ENCODE peak calls at places on chromosomes 1 and 21, in ten cellular contexts. L, F, R, X, K, U, D, V, G and Y are unnamed samples.
A peak's percentile ranks its signal among the peaks of the same experiment; 100 is the strongest.

GRCh38 chr1:162670928-162671663 is 38.8 kb downstream of the DDR2 start:
- DNase-seq in L (no peak), F (no peak), R (no peak), X (no peak), K (no peak), U (no peak), D (no peak), V (no peak), G (peak; percentile 74), Y (peak; percentile 60)

GRCh38 chr1:97137862-97138514 is 416.4 kb downstream of the PTBP2 start:
- DNase-seq in L (peak; percentile 31), F (peak; percentile 22), R (peak; percentile 31), X (peak; percentile 84), K (no peak), U (peak; percentile 74), D (peak; percentile 77), V (peak; percentile 18), G (peak; percentile 76), Y (peak; percentile 73)

GRCh38 chr1:37307907-37308570 is 166.3 kb upstream of the ZC3H12A start:
- DNase-seq in L (no peak), F (peak; percentile 30), R (no peak), X (no peak), K (no peak), U (no peak), D (no peak), V (no peak), G (no peak), Y (no peak)

GRCh38 chr1:85464497-85465098 is 361 bp downstream of the DDAH1 start:
- DNase-seq in L (peak; percentile 78), F (no peak), R (peak; percentile 45), X (no peak), K (peak; percentile 60), U (peak; percentile 9), D (peak; percentile 95), V (peak; percentile 62), G (peak; percentile 31), Y (peak; percentile 81)

GRCh38 chr1:7752512-7753417 is 18.3 kb upstream of the VAMP3 start:
- DNase-seq in L (peak; percentile 45), F (peak; percentile 34), R (peak; percentile 41), X (peak; percentile 75), K (peak; percentile 71), U (peak; percentile 45), D (peak; percentile 59), V (peak; percentile 70), G (peak; percentile 53), Y (peak; percentile 77)

GRCh38 chr1:198929961-198930599 is 291.2 kb downstream of the PTPRC start:
- DNase-seq in L (peak; percentile 70), F (no peak), R (no peak), X (peak; percentile 61), K (no peak), U (peak; percentile 30), D (peak; percentile 52), V (no peak), G (peak; percentile 70), Y (peak; percentile 78)

GRCh38 chr1:17610085-17610484 is 70.6 kb downstream of the ARHGEF10L start:
- DNase-seq in L (no peak), F (no peak), R (no peak), X (no peak), K (no peak), U (no peak), D (no peak), V (no peak), G (no peak), Y (no peak)

GRCh38 chr21:22855581-22855980 is 1857.4 kb downstream of the NCAM2 start:
- DNase-seq in L (no peak), F (no peak), R (no peak), X (no peak), K (no peak), U (no peak), D (no peak), V (no peak), G (no peak), Y (no peak)

GRCh38 chr1:38283736-38284470 is 237.3 kb upstream of the POU3F1 start:
- DNase-seq in L (no peak), F (no peak), R (no peak), X (no peak), K (peak; percentile 12), U (no peak), D (no peak), V (no peak), G (no peak), Y (no peak)

GRCh38 chr1:110087812-110088738 is 17.6 kb upstream of the ALX3 start:
- DNase-seq in L (peak; percentile 21), F (no peak), R (peak; percentile 63), X (peak; percentile 82), K (peak; percentile 60), U (peak; percentile 51), D (peak; percentile 62), V (peak; percentile 50), G (peak; percentile 35), Y (peak; percentile 66)

GRCh38 chr1:29708818-29709710 is 472.7 kb downstream of the PTPRU start:
- DNase-seq in L (peak; percentile 84), F (no peak), R (peak; percentile 45), X (peak; percentile 24), K (no peak), U (peak; percentile 89), D (peak; percentile 91), V (no peak), G (peak; percentile 74), Y (peak; percentile 64)

GRCh38 chr1:52636701-52637695 is 4.0 kb downstream of the SHISAL2A start:
- DNase-seq in L (no peak), F (no peak), R (no peak), X (peak; percentile 86), K (no peak), U (no peak), D (peak; percentile 21), V (no peak), G (peak; percentile 38), Y (no peak)

GRCh38 chr1:230542054-230542453 is 100.2 kb upstream of the COG2 start:
- DNase-seq in L (peak; percentile 12), F (no peak), R (no peak), X (no peak), K (no peak), U (peak; percentile 13), D (peak; percentile 86), V (no peak), G (peak; percentile 50), Y (peak; percentile 45)

GRCh38 chr1:14366361-14367018 is 232.0 kb upstream of the KAZN start:
- DNase-seq in L (no peak), F (peak; percentile 7), R (no peak), X (no peak), K (no peak), U (peak; percentile 37), D (peak; percentile 54), V (no peak), G (peak; percentile 44), Y (no peak)

GRCh38 chr1:205375816-205376545 is 19.3 kb upstream of the KLHDC8A start:
- DNase-seq in L (peak; percentile 47), F (no peak), R (peak; percentile 54), X (no peak), K (no peak), U (peak; percentile 57), D (peak; percentile 72), V (peak; percentile 62), G (peak; percentile 77), Y (peak; percentile 73)

GRCh38 chr1:175208773-175209492 is 16.4 kb upstream of the KIAA0040 start:
- DNase-seq in L (no peak), F (no peak), R (no peak), X (peak; percentile 89), K (no peak), U (no peak), D (no peak), V (no peak), G (no peak), Y (no peak)

GRCh38 chr1:3463013-3463385 is 8.5 kb downstream of the ARHGEF16 start:
- DNase-seq in L (no peak), F (no peak), R (no peak), X (no peak), K (no peak), U (no peak), D (no peak), V (no peak), G (no peak), Y (no peak)

GRCh38 chr1:8169364-8170058 is 143.4 kb upstream of the ERRFI1 start:
- DNase-seq in L (peak; percentile 94), F (no peak), R (peak; percentile 29), X (peak; percentile 55), K (peak; percentile 84), U (peak; percentile 97), D (peak; percentile 70), V (peak; percentile 82), G (peak; percentile 79), Y (peak; percentile 79)

GRCh38 chr1:44084998-44085675 is 33.5 kb upstream of the KLF17 start:
- DNase-seq in L (peak; percentile 33), F (no peak), R (peak; percentile 35), X (no peak), K (no peak), U (peak; percentile 69), D (peak; percentile 69), V (no peak), G (peak; percentile 75), Y (peak; percentile 64)

GRCh38 chr21:32261929-32262328 is 16.9 kb downstream of the MIS18A start:
- DNase-seq in L (no peak), F (no peak), R (no peak), X (no peak), K (no peak), U (no peak), D (no peak), V (no peak), G (no peak), Y (no peak)

GRCh38 chr1:59574085-59574484 is 240.7 kb upstream of the HOOK1 start:
- DNase-seq in L (no peak), F (no peak), R (no peak), X (no peak), K (no peak), U (peak; percentile 80), D (peak; percentile 96), V (no peak), G (peak; percentile 53), Y (no peak)

GRCh38 chr1:3890389-3891328 is 9.4 kb downstream of the C1orf174 start:
- DNase-seq in L (no peak), F (no peak), R (no peak), X (no peak), K (no peak), U (no peak), D (no peak), V (no peak), G (no peak), Y (no peak)

GRCh38 chr1:227945891-227946623 is 1.7 kb downstream of the WNT9A start:
- DNase-seq in L (peak; percentile 89), F (no peak), R (no peak), X (peak; percentile 53), K (peak; percentile 86), U (peak; percentile 77), D (peak; percentile 79), V (peak; percentile 74), G (peak; percentile 88), Y (peak; percentile 65)

GRCh38 chr1:107559881-107560280 is 405.1 kb downstream of the VAV3 start:
- DNase-seq in L (no peak), F (no peak), R (no peak), X (no peak), K (no peak), U (peak; percentile 44), D (peak; percentile 56), V (no peak), G (peak; percentile 5), Y (no peak)

GRCh38 chr1:7679873-7680790 is 91.0 kb upstream of the VAMP3 start:
- DNase-seq in L (peak; percentile 43), F (peak; percentile 48), R (peak; percentile 60), X (no peak), K (no peak), U (peak; percentile 11), D (peak; percentile 57), V (no peak), G (no peak), Y (peak; percentile 52)

GRCh38 chr1:89887270-89887669 is 66.4 kb downstream of the LRRC8D start:
- DNase-seq in L (peak; percentile 30), F (no peak), R (no peak), X (no peak), K (no peak), U (no peak), D (no peak), V (no peak), G (no peak), Y (no peak)

GRCh38 chr1:207878939-207879338 is 32.0 kb downstream of the CD34 start:
- DNase-seq in L (no peak), F (no peak), R (no peak), X (no peak), K (no peak), U (no peak), D (no peak), V (no peak), G (no peak), Y (no peak)

GRCh38 chr1:161952603-161953172 is 71.0 kb downstream of the OLFML2B start:
- DNase-seq in L (no peak), F (no peak), R (no peak), X (no peak), K (no peak), U (no peak), D (no peak), V (no peak), G (no peak), Y (peak; percentile 19)